ENCODE peak calls at places on chromosomes 2 and 18, in eight cellular contexts. C is A673; A is adrenal gland; K is CD4-positive, alpha-beta memory T cell; P is small intestine; E is Panc1; Z is stomach; N is left ventricle myocardium inferior. I is an unnamed sample. For H3K9me3, the result is how much of the 10 kb centered on the place peaks cover.

GRCh38 chr2:207253946-207254345 is 88.2 kb upstream of the KLF7 start:
- DNase-seq in K (no peak), E (no peak), A (no peak), C (no peak), Z (no peak), N (no peak), P (no peak), I (no peak)

GRCh38 chr2:84971799-84972790 is 1.1 kb downstream of the KCMF1 start:
- DNase-seq in P (peak), A (peak), K (peak), N (peak), Z (peak), E (no peak), C (peak), I (peak)

GRCh38 chr2:105384216-105384615 is 14.6 kb downstream of the FHL2 start:
- DNase-seq in K (no peak), C (no peak), A (no peak), E (no peak), N (no peak), Z (no peak), P (no peak), I (no peak)

GRCh38 chr2:151544449-151544848 is 134.7 kb downstream of the RIF1 start:
- DNase-seq in E (no peak), K (no peak), N (no peak), P (no peak), C (no peak), A (no peak), Z (no peak), I (no peak)

GRCh38 chr2:86072271-86072858 is 33.3 kb downstream of the POLR1A start:
- DNase-seq in Z (peak), K (no peak), C (no peak), N (peak), P (no peak), E (no peak), A (peak), I (no peak)

GRCh38 chr2:223010641-223011040 is 41.3 kb upstream of the KCNE4 start:
- DNase-seq in K (no peak), N (no peak), C (no peak), P (no peak), Z (no peak), A (no peak), E (no peak), I (no peak)

GRCh38 chr18:55585586-55586521 is 2.1 kb downstream of the TCF4 start:
- DNase-seq in E (no peak), Z (no peak), A (no peak), C (peak), N (no peak), P (no peak), K (no peak), I (no peak)

GRCh38 chr2:111156529-111156928 is 35.8 kb downstream of the BCL2L11 start:
- DNase-seq in N (no peak), K (no peak), A (no peak), Z (no peak), E (no peak), P (no peak), C (no peak), I (no peak)

GRCh38 chr2:189217546-189217945 is 38.0 kb upstream of the COL5A2 start:
- DNase-seq in K (no peak), C (peak), Z (no peak), A (no peak), P (no peak), E (no peak), N (no peak), I (no peak)

GRCh38 chr2:238007924-238008323 is 41.1 kb downstream of the UBE2F start:
- DNase-seq in A (no peak), C (no peak), K (no peak), N (no peak), E (no peak), P (no peak), Z (no peak), I (no peak)

GRCh38 chr2:52210161-52210560 is 1178.2 kb upstream of the NRXN1 start:
- DNase-seq in N (no peak), Z (no peak), E (no peak), A (no peak), K (no peak), P (no peak), C (no peak), I (no peak)

GRCh38 chr2:18369750-18370149 is 190.7 kb downstream of the RDH14 start:
- DNase-seq in C (no peak), K (no peak), E (no peak), N (no peak), Z (no peak), P (no peak), A (no peak), I (no peak)

GRCh38 chr2:119723784-119724467 is 35.8 kb upstream of the PTPN4 start:
- DNase-seq in P (no peak), Z (no peak), K (no peak), E (no peak), N (no peak), C (no peak), A (no peak), I (no peak)

GRCh38 chr2:30208453-30208852 is 22.9 kb upstream of the LBH start:
- DNase-seq in K (no peak), N (peak), P (peak), E (peak), A (peak), C (peak), Z (peak), I (peak)

GRCh38 chr2:161650116-161651015 is 26.1 kb downstream of the SLC4A10 start:
- DNase-seq in K (no peak), N (no peak), P (no peak), Z (no peak), A (no peak), E (no peak), C (no peak), I (no peak)

DNA sequence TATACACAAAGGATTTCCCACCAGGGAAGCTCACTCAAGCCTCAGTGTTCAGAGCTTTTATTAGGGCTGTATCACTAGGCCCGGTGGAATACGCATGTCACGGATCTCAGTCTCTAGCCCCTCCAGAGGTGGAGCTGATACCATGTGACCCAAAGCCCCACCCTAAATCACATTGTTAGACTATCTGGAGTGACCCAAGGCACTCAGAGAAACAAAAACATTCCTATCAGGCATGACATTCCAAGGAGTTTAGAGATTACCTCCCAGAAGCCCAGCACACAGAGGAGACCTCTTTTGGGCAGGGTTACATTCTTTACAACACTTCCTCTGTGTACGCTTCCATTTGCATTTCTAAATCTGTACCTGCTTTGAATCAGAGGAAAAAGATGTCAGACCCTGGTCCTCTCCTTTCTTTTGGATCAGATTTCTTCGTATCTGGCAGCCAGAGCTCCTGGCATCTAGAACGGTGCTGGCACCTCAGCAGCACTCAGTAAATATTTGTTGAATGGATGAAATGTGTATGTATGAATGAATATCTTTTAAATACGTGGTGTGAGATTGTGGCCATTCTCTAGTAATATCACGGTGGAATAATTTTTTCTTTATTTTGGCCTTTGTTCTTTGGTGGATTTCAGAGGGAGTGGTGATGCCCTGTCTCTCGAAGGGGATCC is 37.7 kb upstream of the SMAD2 start:
- DNase-seq in Z (peak), C (no peak), A (no peak), P (no peak), K (no peak), E (no peak), N (no peak), I (no peak)
- H3K9me3 ChIP-seq in Z (under half), C (under half), A (under half), P (under half), K (under half), E (under half), N (under half), I (under half)

DNA sequence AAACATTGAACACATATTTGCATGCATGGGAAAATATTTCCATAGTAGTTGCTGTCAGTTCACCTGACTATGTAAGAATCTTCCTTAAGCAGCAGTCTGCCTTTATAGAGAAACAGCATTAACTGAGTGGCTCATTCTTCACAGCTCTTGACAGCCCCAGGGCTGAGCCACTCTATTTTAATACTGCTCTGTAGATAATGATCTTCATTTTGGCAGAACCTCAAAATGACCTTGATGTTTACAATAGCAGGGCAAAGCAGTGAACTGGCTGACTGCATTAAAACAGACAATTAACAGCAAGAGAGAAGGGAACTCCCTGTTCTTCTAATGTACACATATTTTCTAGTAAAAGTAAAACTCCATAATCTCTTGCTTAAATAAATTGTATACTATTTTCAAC is 580.6 kb upstream of the SOX11 start:
- DNase-seq in N (no peak), P (no peak), C (peak), Z (no peak), K (no peak), A (no peak), E (no peak), I (no peak)
- H3K9me3 ChIP-seq in N (half or more), P (under half), C (under half), Z (under half), K (under half), A (under half), E (under half), I (under half)

GRCh38 chr18:71442830-71443229 is 1101.3 kb downstream of the CBLN2 start:
- DNase-seq in Z (no peak), C (no peak), K (no peak), A (no peak), N (no peak), P (no peak), E (no peak), I (no peak)

GRCh38 chr18:71443726-71444480 is 1100.2 kb downstream of the CBLN2 start:
- DNase-seq in Z (no peak), K (no peak), P (no peak), A (no peak), C (no peak), N (no peak), E (no peak), I (no peak)
- H3K9me3 ChIP-seq in Z (under half), K (under half), P (under half), A (under half), C (under half), N (under half), E (under half), I (under half)

GRCh38 chr18:33900638-33901037 is 322.6 kb downstream of the ASXL3 start:
- DNase-seq in A (no peak), C (no peak), K (no peak), N (no peak), Z (no peak), E (no peak), P (no peak), I (no peak)

GRCh38 chr18:33901894-33902512 is 322.7 kb downstream of the NOL4 start:
- DNase-seq in E (no peak), C (no peak), A (no peak), Z (no peak), P (no peak), N (no peak), K (no peak), I (no peak)

DNA sequence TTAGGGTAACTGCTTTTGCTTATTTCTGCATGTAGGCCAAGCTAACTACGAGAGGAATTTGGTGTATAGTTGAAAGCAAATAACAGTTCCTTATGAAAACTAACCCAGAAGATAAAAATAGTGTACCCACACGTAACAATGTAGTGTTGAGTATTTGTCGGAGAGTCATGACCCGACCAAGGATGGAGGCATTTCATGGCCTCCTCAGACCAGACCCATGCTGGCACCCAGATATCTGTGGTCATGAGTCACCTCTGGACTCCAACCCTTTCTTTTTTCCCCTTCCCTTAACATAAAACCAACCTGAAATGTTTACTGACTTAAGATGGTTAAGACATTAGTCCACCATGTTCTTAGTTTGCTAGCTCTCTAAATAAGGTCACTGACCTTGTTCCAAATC is 318.7 kb downstream of the NOL4 start:
- DNase-seq in C (no peak), E (no peak), P (no peak), Z (no peak), K (no peak), N (no peak), A (no peak), I (no peak)
- H3K9me3 ChIP-seq in C (under half), E (under half), P (under half), Z (under half), K (under half), N (under half), A (under half), I (under half)

DNA sequence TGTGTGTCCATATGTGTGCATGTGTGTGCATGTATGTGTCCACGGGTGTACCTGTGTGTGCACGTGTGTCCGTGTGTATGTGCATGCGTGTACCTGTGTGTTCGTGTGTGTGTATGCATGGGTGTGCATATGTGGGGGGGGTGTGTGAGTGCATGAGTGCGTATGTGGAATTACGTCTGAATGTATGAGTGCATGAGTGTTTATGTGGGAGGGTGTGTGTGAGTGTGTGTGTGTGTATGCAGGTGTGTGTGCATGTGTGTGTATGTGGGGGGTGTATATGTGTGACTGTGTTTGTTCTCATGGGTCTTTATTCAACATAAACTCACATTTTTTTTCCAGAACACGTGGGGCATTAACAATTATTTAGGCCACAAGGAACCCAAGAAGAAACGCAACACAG is 208.4 kb downstream of the SNTG2 start:
- DNase-seq in A (no peak), N (no peak), C (no peak), Z (no peak), P (no peak), E (no peak), K (no peak), I (no peak)
- H3K9me3 ChIP-seq in A (under half), N (under half), C (under half), Z (under half), P (under half), E (under half), K (under half), I (under half)

GRCh38 chr18:66825347-66825746 is 221.5 kb upstream of the CDH19 start:
- DNase-seq in C (no peak), Z (no peak), E (no peak), A (no peak), K (no peak), N (no peak), P (no peak), I (no peak)

GRCh38 chr18:66826211-66826610 is 222.3 kb upstream of the CDH19 start:
- DNase-seq in P (no peak), A (no peak), K (no peak), C (peak), Z (no peak), E (no peak), N (no peak), I (no peak)
- H3K9me3 ChIP-seq in P (under half), A (under half), K (under half), C (under half), Z (under half), E (under half), N (under half), I (under half)

GRCh38 chr2:31675485-31675901 is 94.8 kb upstream of the SRD5A2 start:
- DNase-seq in K (no peak), A (no peak), Z (peak), C (peak), P (no peak), E (no peak), N (no peak), I (no peak)

GRCh38 chr2:31674446-31674845 is 93.7 kb upstream of the SRD5A2 start:
- DNase-seq in P (no peak), E (no peak), N (no peak), Z (no peak), K (no peak), A (no peak), C (no peak), I (no peak)
- H3K9me3 ChIP-seq in P (under half), E (under half), N (half or more), Z (under half), K (under half), A (under half), C (under half), I (under half)

I was measured in CD4-positive, alpha-beta T cell.